ENCODE peak calls at places on chromosomes 16 and 17, in nine cellular contexts. R, S, F, M, U, X, D, Y and O are unnamed samples.

GRCh38 chr16:58459344-58460218 is 40.4 kb upstream of the NDRG4 start:
- DNase-seq in R (no peak), S (no peak), F (no peak), M (no peak), U (no peak), X (peak), D (no peak), Y (no peak), O (no peak)

GRCh38 chr16:56344518-56345405 is 80.6 kb downstream of the AMFR start:
- DNase-seq in R (no peak), S (no peak), F (no peak), M (no peak), U (no peak), X (no peak), D (no peak), Y (no peak), O (no peak)

GRCh38 chr17:7614422-7615264 is at the start of gene FXR2:
- DNase-seq in R (peak), S (peak), F (peak), M (peak), U (peak), X (peak), D (peak), Y (peak), O (peak)

GRCh38 chr16:81797443-81797842 is 18.4 kb downstream of the PLCG2 start:
- DNase-seq in R (no peak), S (no peak), F (no peak), M (no peak), U (no peak), X (no peak), D (no peak), Y (no peak), O (no peak)

GRCh38 chr17:77736207-77736600 is 222.3 kb upstream of the TNRC6C start:
- DNase-seq in R (peak), S (no peak), F (no peak), M (no peak), U (no peak), X (no peak), D (no peak), Y (peak), O (no peak)

GRCh38 chr17:12866244-12866643 is 76.9 kb downstream of the ARHGAP44 start:
- DNase-seq in R (no peak), S (no peak), F (no peak), M (no peak), U (no peak), X (no peak), D (no peak), Y (no peak), O (no peak)

GRCh38 chr16:77739493-77739892 is 17.2 kb downstream of the NUDT7 start:
- DNase-seq in R (no peak), S (no peak), F (no peak), M (no peak), U (no peak), X (peak), D (no peak), Y (no peak), O (no peak)

GRCh38 chr16:30488764-30489595 is 16.4 kb downstream of the ITGAL start:
- DNase-seq in R (no peak), S (no peak), F (no peak), M (no peak), U (no peak), X (no peak), D (no peak), Y (no peak), O (no peak)

GRCh38 chr16:18966791-18967190 is 16.9 kb upstream of the TMC7 start:
- DNase-seq in R (no peak), S (no peak), F (no peak), M (no peak), U (no peak), X (no peak), D (no peak), Y (no peak), O (no peak)